ENCODE peak calls at places on chromosomes 1 and 21, in four cellular contexts. S, D, Q and Y are unnamed samples.

GRCh38 chr1:3125078-3125477 is 56.1 kb downstream of the PRDM16 start:
- DNase-seq in S (no peak), D (no peak), Q (no peak), Y (no peak)

GRCh38 chr1:33169290-33170055 is 12.4 kb downstream of the TRIM62 start:
- DNase-seq in S (no peak), D (no peak), Q (no peak), Y (no peak)

GRCh38 chr21:19353271-19353670 is 949.7 kb upstream of the TMPRSS15 start:
- DNase-seq in S (no peak), D (no peak), Q (no peak), Y (no peak)

GRCh38 chr1:112701227-112702066 is 5.5 kb downstream of the RHOC start:
- DNase-seq in S (no peak), D (no peak), Q (no peak), Y (no peak)

GRCh38 chr1:71019248-71019647 is 28.4 kb downstream of the PTGER3 start:
- DNase-seq in S (no peak), D (no peak), Q (peak; percentile 39), Y (no peak)

GRCh38 chr1:57192256-57192655 is 226.4 kb upstream of the C8B start:
- DNase-seq in S (no peak), D (no peak), Q (no peak), Y (no peak)

GRCh38 chr1:90534669-90535379 is 182.3 kb downstream of the BARHL2 start:
- DNase-seq in S (no peak), D (no peak), Q (no peak), Y (peak; percentile 42)

GRCh38 chr1:2314297-2314802 is 77.0 kb downstream of the MORN1 start:
- DNase-seq in S (peak; percentile 87), D (no peak), Q (no peak), Y (peak; percentile 64)

GRCh38 chr1:204509186-204509635 is 7.0 kb upstream of the MDM4 start:
- DNase-seq in S (no peak), D (no peak), Q (no peak), Y (no peak)

GRCh38 chr1:114668784-114669561 is 876 bp downstream of the DENND2C start:
- DNase-seq in S (no peak), D (no peak), Q (no peak), Y (no peak)

GRCh38 chr1:198143797-198144196 is 13.0 kb upstream of the NEK7 start:
- DNase-seq in S (no peak), D (no peak), Q (no peak), Y (no peak)

GRCh38 chr1:159339517-159339916 is 37.4 kb downstream of the FCER1A start:
- DNase-seq in S (no peak), D (no peak), Q (no peak), Y (no peak)

GRCh38 chr1:86846166-86846647 is 67.7 kb downstream of the SELENOF start:
- DNase-seq in S (no peak), D (no peak), Q (no peak), Y (no peak)

GRCh38 chr1:35298464-35298863 is 30.0 kb downstream of the ZMYM4 start:
- DNase-seq in S (no peak), D (no peak), Q (peak; percentile 38), Y (no peak)

GRCh38 chr1:145858238-145858936 is 494 bp downstream of the PIAS3 start:
- DNase-seq in S (peak; percentile 93), D (no peak), Q (peak; percentile 68), Y (peak; percentile 75)

GRCh38 chr1:45589861-45590260 is 6.0 kb downstream of the NASP start:
- DNase-seq in S (no peak), D (no peak), Q (no peak), Y (no peak)

GRCh38 chr1:231626535-231626950 is at the start of gene DISC1:
- DNase-seq in S (peak; percentile 81), D (peak; percentile 32), Q (peak; percentile 70), Y (peak; percentile 79)

GRCh38 chr1:235642943-235643371 is 6.6 kb downstream of the GNG4 start:
- DNase-seq in S (no peak), D (no peak), Q (no peak), Y (no peak)

GRCh38 chr1:225653463-225654276 is 747 bp upstream of the ENAH start:
- DNase-seq in S (peak; percentile 81), D (no peak), Q (no peak), Y (peak; percentile 39)

DNA sequence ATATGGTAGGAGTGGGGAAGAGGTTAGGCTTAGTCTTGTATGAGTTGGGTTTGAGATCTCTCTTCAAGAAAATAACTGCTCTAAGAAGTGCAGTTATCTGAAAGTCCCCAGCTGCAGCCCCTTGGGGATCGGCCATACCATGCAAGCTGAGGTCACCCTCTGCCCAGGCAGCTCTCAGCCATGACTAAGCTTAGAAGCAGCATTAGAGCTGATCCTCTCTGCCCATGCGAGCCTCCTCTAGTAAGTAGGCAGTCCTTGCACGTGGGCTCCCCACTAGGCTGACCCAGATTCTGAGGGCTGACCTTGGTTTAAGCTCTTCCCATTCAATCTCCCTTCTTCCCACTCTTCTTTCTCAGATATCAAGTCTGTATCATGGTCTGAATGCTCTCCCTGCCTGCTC is 121.0 kb upstream of the UBE2U start:
- DNase-seq in S (no peak), D (no peak), Q (no peak), Y (no peak)
- TF ChIP-seq YY1 in S (no peak), D (no peak), Q (no peak), Y (no peak)

GRCh38 chr1:234270581-234271242 is 102.5 kb upstream of the COA6 start:
- DNase-seq in S (no peak), D (no peak), Q (no peak), Y (no peak)
- TF ChIP-seq ZNF274 in S (no peak), D (no peak), Q (no peak), Y (no peak)

GRCh38 chr21:37983336-37984095 is 67.3 kb upstream of the KCNJ6 start:
- DNase-seq in S (no peak), D (no peak), Q (no peak), Y (no peak)

GRCh38 chr21:37986751-37987399 is 70.6 kb upstream of the KCNJ6 start:
- DNase-seq in S (no peak), D (no peak), Q (no peak), Y (no peak)

GRCh38 chr21:37984416-37984815 is 68.2 kb upstream of the KCNJ6 start:
- DNase-seq in S (no peak), D (no peak), Q (no peak), Y (no peak)

GRCh38 chr21:37986000-37986399 is 69.7 kb upstream of the KCNJ6 start:
- DNase-seq in S (no peak), D (no peak), Q (no peak), Y (no peak)

GRCh38 chr21:37987668-37988067 is 71.4 kb upstream of the KCNJ6 start:
- DNase-seq in S (no peak), D (no peak), Q (no peak), Y (no peak)
- TF ChIP-seq YY1 in S (no peak), D (no peak), Q (no peak), Y (no peak)

DNA sequence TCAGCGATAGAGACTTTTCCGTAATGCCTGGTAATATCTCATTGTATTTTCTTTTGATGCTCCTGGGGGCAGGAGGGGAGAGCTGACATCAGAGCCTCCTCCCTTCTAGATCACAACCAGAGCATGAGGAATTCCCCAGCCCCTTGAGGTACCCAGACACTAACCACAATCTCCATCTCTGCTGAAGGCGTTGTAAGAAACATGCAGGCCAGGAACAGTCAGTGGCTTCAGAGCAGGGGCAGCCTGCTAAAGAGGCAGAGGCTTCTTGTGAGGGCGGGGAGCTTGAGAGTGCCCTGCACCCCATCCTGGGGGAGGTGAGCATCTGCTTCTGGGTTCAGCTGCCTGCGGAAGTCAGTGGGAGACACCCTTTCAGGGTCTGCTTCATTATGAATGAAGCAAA is 18.9 kb downstream of the MAPKAPK2 start:
- DNase-seq in S (no peak), D (no peak), Q (no peak), Y (no peak)
- TF ChIP-seq ZNF274 in S (no peak), D (no peak), Q (no peak), Y (no peak)

GRCh38 chr21:37366488-37367300 is at the start of gene DYRK1A:
- DNase-seq in S (peak; percentile 95), D (peak; percentile 97), Q (peak; percentile 100), Y (peak; percentile 100)

GRCh38 chr21:37367758-37368535 is 1.4 kb downstream of the DYRK1A start:
- DNase-seq in S (peak; percentile 61), D (no peak), Q (peak; percentile 71), Y (no peak)

GRCh38 chr21:37368536-37369279 is 2.1 kb downstream of the DYRK1A start:
- DNase-seq in S (no peak), D (no peak), Q (peak; percentile 61), Y (no peak)

GRCh38 chr21:37365657-37366487 is 701 bp upstream of the DYRK1A start:
- DNase-seq in S (peak; percentile 86), D (no peak), Q (peak; percentile 81), Y (peak; percentile 63)

GRCh38 chr21:37367301-37367757 is 756 bp downstream of the DYRK1A start:
- DNase-seq in S (no peak), D (no peak), Q (no peak), Y (no peak)
- TF ChIP-seq YY1 in S (no peak), D (no peak), Q (no peak), Y (no peak)

DNA sequence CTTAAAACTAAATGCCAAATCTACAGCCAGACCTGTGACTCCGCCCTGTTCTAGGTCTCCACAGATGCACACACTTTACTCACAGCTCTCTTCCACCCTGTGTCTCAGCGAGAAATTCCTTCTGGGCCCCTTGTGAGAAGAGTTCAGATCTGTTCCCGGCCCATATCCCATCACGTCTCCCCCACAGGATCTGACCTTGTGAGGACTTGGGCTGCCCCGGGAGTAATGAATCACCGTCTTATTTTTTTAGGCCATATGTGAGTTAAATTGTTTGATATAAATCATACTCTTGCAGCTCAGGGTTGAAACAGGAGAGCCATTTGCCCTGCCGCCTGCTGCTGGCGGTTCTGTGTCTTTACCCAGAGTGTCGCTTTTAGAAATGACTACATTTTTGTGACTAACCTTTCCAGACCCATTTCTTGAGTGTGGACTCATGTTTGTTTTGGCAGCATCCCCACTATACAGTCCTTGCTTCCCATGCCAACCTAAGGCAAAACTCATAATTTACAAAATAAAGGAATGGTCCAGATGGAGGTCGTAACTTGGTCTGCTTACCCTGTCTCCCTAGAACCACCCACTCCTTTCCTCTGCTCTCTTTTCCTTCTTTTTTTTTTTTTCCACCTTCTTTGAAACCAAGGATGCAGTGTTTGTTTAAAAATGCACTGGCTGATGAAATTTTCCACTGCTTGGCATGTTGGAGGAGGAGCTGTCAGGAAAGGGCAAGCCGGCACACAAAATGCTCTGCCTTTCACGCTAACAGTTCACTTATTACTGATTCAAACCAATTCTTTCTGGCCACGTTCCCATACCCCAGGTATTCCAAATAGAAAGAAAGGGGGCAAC is 98.0 kb upstream of the C1orf105 start:
- DNase-seq in S (no peak), D (no peak), Q (no peak), Y (no peak)
- TF ChIP-seq ZNF274 in S (no peak), D (no peak), Q (no peak), Y (no peak)

GRCh38 chr1:22250724-22251123 is 107.8 kb upstream of the WNT4 start:
- DNase-seq in S (no peak), D (no peak), Q (no peak), Y (no peak)
- TF ChIP-seq YY1 in S (no peak), D (no peak), Q (no peak), Y (no peak)